ENCODE peak calls at places on chromosomes 12 and 14, in six cellular contexts. Z is lung, U is IMR-90, M is tibial nerve, D is left ventricle myocardium inferior, I is Karpas-422. W is an unnamed sample.

GRCh38 chr14:63431466-63431865 is 111.7 kb downstream of the PPP2R5E start:
- DNase-seq in D (no peak), I (no peak), Z (no peak), M (no peak), U (no peak), W (no peak)

GRCh38 chr12:64707362-64707761 is 51.8 kb downstream of the GNS start:
- DNase-seq in U (no peak), D (no peak), M (no peak), Z (no peak), I (no peak), W (no peak)

GRCh38 chr12:94267530-94267877 is 119.1 kb downstream of the PLXNC1 start:
- DNase-seq in M (no peak), I (no peak), Z (no peak), D (no peak), U (no peak), W (no peak)

GRCh38 chr14:80587096-80587724 is 354.3 kb downstream of the CEP128 start:
- DNase-seq in D (no peak), Z (no peak), M (no peak), I (peak; percentile 74), U (peak; percentile 48), W (no peak)

GRCh38 chr12:19639781-19640180 is 200.5 kb downstream of the AEBP2 start:
- DNase-seq in Z (no peak), I (no peak), D (no peak), M (no peak), U (no peak), W (no peak)

GRCh38 chr12:123070267-123071081 is 80.4 kb downstream of the PITPNM2 start:
- DNase-seq in M (no peak), I (no peak), Z (no peak), U (no peak), D (no peak), W (no peak)

GRCh38 chr14:90871605-90872233 is 55.5 kb upstream of the TTC7B start:
- DNase-seq in M (no peak), U (peak; percentile 54), D (no peak), Z (no peak), I (no peak), W (no peak)

GRCh38 chr12:26938660-26939185 is 453 bp downstream of the FGFR1OP2 start:
- DNase-seq in U (no peak), Z (peak; percentile 33), D (no peak), I (peak; percentile 71), M (peak; percentile 14), W (no peak)

GRCh38 chr12:47602330-47602729 is 103.5 kb downstream of the RPAP3 start:
- DNase-seq in U (peak; percentile 52), Z (no peak), M (no peak), D (no peak), I (no peak), W (no peak)

GRCh38 chr14:22388669-22389625 is 200.1 kb downstream of the DAD1 start:
- DNase-seq in I (no peak), M (no peak), Z (no peak), U (peak; percentile 51), D (no peak), W (no peak)

GRCh38 chr12:44716681-44717080 is 159.4 kb downstream of the NELL2 start:
- DNase-seq in D (no peak), I (no peak), U (no peak), M (no peak), Z (no peak), W (no peak)

GRCh38 chr14:95157195-95157986 is at the start of gene DICER1:
- DNase-seq in Z (peak; percentile 97), M (peak; percentile 96), D (peak; percentile 97), U (peak; percentile 89), I (peak; percentile 99), W (peak; percentile 99)

GRCh38 chr12:101086490-101086889 is 123.5 kb downstream of the SLC5A8 start:
- DNase-seq in Z (no peak), D (no peak), M (no peak), U (peak; percentile 46), I (no peak), W (no peak)

GRCh38 chr12:60308366-60309000 is 712.7 kb downstream of the SLC16A7 start:
- DNase-seq in U (peak; percentile 30), D (no peak), M (no peak), Z (no peak), I (no peak), W (no peak)

GRCh38 chr14:95222151-95222631 is 64.9 kb upstream of the DICER1 start:
- DNase-seq in M (peak; percentile 43), D (no peak), Z (no peak), U (peak; percentile 38), I (no peak), W (no peak)

GRCh38 chr12:807041-807717 is 54.8 kb downstream of the WNK1 start:
- DNase-seq in U (no peak), M (no peak), Z (no peak), D (no peak), I (no peak), W (no peak)

GRCh38 chr12:88633312-88633711 is 53.0 kb upstream of the KITLG start:
- DNase-seq in Z (no peak), I (peak; percentile 54), U (peak; percentile 18), M (no peak), D (no peak), W (no peak)

GRCh38 chr12:67415473-67415872 is 146.3 kb downstream of the CAND1 start:
- DNase-seq in U (peak; percentile 27), Z (no peak), D (no peak), M (no peak), I (peak; percentile 79), W (no peak)

GRCh38 chr12:103421402-103421801 is 74.4 kb downstream of the C12orf42 start:
- DNase-seq in Z (no peak), D (no peak), U (no peak), M (no peak), I (no peak), W (no peak)

GRCh38 chr12:112971248-112971647 is 7.1 kb upstream of the OAS2 start:
- DNase-seq in D (peak; percentile 33), M (no peak), U (peak; percentile 2), Z (no peak), I (no peak), W (no peak)

GRCh38 chr12:112664569-112664968 is 127.0 kb upstream of the RPH3A start:
- DNase-seq in Z (no peak), M (no peak), U (no peak), I (peak; percentile 46), D (no peak), W (no peak)

GRCh38 chr12:14698555-14698954 is 2.2 kb upstream of the GUCY2C start:
- DNase-seq in Z (no peak), U (no peak), M (no peak), D (no peak), I (no peak), W (no peak)

DNA sequence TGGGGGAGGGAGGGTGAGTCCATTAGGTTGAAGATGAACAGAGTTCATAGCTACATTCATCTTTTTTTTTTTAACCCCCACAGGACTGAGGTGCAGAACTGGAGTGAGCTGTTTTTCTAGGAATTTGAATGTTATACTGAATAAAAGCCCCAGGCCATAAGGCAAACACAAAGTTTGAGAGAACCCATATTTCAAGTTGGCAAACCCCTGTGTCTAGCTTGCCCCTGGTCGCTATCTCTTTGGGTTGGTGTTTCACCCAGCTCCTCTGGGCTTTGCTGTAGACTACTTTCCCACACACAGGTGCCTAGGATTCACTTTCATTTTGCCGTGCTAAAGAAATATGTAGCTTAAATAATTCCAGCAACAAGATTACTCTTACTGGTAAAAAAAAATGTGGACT is 5.2 kb upstream of the LMO3 start:
- DNase-seq in Z (no peak), M (no peak), U (no peak), D (no peak), I (no peak), W (no peak)
- H3K4me3 ChIP-seq in Z (no peak overlapping the region), M (no peak overlapping the region), U (no peak overlapping the region), D (peak overlapping the region; percentile 13), I (no peak overlapping the region), W (no peak overlapping the region)

GRCh38 chr14:68236525-68236924 is 416.9 kb downstream of the RAD51B start:
- DNase-seq in D (no peak), I (no peak), Z (no peak), M (no peak), U (no peak), W (no peak)

GRCh38 chr14:68233385-68233784 is 413.8 kb downstream of the RAD51B start:
- DNase-seq in Z (no peak), I (no peak), M (no peak), D (no peak), U (no peak), W (no peak)

GRCh38 chr14:68234101-68234905 is 414.7 kb downstream of the RAD51B start:
- DNase-seq in U (peak; percentile 55), M (no peak), I (no peak), D (no peak), Z (no peak), W (no peak)

GRCh38 chr14:68232643-68233055 is 413.1 kb downstream of the RAD51B start:
- DNase-seq in M (no peak), D (no peak), Z (peak; percentile 49), U (peak; percentile 99), I (no peak), W (no peak)

DNA sequence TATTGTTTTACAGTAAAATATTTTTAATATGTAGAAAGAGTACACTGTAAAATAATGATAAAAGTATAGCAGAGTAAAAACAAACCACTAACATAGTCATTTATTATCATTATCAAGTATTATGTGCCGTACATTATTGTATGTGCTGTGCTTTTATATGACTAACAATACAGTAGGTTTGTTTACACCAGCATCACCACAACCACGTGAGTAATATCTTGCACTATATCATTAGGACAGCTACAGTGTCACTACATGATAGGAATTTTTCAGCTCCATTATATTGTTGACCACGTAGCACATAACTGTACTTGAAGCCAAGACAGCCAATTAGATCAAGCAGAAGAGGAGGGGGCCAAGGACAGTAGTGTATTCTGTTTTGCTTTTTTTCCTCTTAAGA is 415.4 kb downstream of the RAD51B start:
- DNase-seq in I (no peak), M (no peak), D (no peak), Z (no peak), U (peak; percentile 78), W (no peak)
- H3K4me1 ChIP-seq in I (no peaks in the 10 kb centered on the region), M (peaks cover 38% of the 10 kb centered on the region), D (peaks cover 35% of the 10 kb centered on the region), Z (peaks cover 10% of the 10 kb centered on the region), U (peaks cover 18% of the 10 kb centered on the region), W (peaks cover 55% of the 10 kb centered on the region)

GRCh38 chr12:53234236-53234635 is 2.2 kb upstream of the RARG start:
- DNase-seq in M (no peak), I (no peak), Z (no peak), D (peak; percentile 44), U (no peak), W (no peak)
- H3K4me3 ChIP-seq in M (no peak overlapping the region), I (no peak overlapping the region), Z (no peak overlapping the region), D (no peak overlapping the region), U (no peak overlapping the region), W (no peak overlapping the region)

GRCh38 chr14:21264025-21264801 is 5.0 kb downstream of the HNRNPC start:
- DNase-seq in U (peak; percentile 91), M (no peak), I (no peak), D (no peak), Z (no peak), W (no peak)

GRCh38 chr14:21261824-21262223 is 7.4 kb downstream of the HNRNPC start:
- DNase-seq in D (no peak), Z (no peak), I (no peak), M (no peak), U (no peak), W (no peak)

GRCh38 chr14:21262410-21262809 is 6.8 kb downstream of the HNRNPC start:
- DNase-seq in M (no peak), U (no peak), I (no peak), D (no peak), Z (no peak), W (no peak)

GRCh38 chr14:21267431-21267845 is 1.8 kb downstream of the HNRNPC start:
- DNase-seq in Z (no peak), M (no peak), I (peak; percentile 85), D (no peak), U (no peak), W (no peak)

GRCh38 chr14:21263284-21264024 is 5.8 kb downstream of the HNRNPC start:
- DNase-seq in I (no peak), Z (no peak), D (no peak), U (peak; percentile 49), M (no peak), W (no peak)
- H3K4me1 ChIP-seq in I (peaks cover 56% of the 10 kb centered on the region), Z (peaks cover 34% of the 10 kb centered on the region), D (peaks cover 98% of the 10 kb centered on the region), U (peaks cover 10% of the 10 kb centered on the region), M (peaks cover 92% of the 10 kb centered on the region), W (peaks cover 76% of the 10 kb centered on the region)